ENCODE peak calls at places on chromosomes 1 and 21, in ten cellular contexts. U, B, N, Q, I, V, R, X, P and G are unnamed samples.

GRCh38 chr1:197778326-197778922 is 3.1 kb upstream of the DENND1B start:
- DNase-seq in B (no peak), R (no peak), V (no peak), N (no peak), I (no peak), P (no peak), Q (no peak), X (no peak), U (no peak), G (peak; percentile 26)

GRCh38 chr1:18972531-18972930 is 16.1 kb upstream of the IFFO2 start:
- DNase-seq in B (no peak), Q (peak; percentile 53), R (no peak), V (no peak), I (no peak), U (peak; percentile 43), X (no peak), P (no peak), N (peak; percentile 43), G (no peak)

GRCh38 chr1:176450526-176450925 is 12.4 kb upstream of the PAPPA2 start:
- DNase-seq in V (no peak), I (no peak), B (no peak), X (no peak), U (peak; percentile 73), P (no peak), R (no peak), Q (no peak), N (no peak), G (no peak)

GRCh38 chr1:116769561-116769977 is 15.3 kb downstream of the CD2 start:
- DNase-seq in X (no peak), P (no peak), Q (peak; percentile 67), R (no peak), N (no peak), U (peak; percentile 44), I (no peak), V (no peak), B (peak; percentile 32), G (peak; percentile 61)

GRCh38 chr1:89605692-89606091 is 27.2 kb upstream of the LRRC8C start:
- DNase-seq in V (no peak), I (no peak), R (no peak), B (no peak), X (no peak), U (peak; percentile 35), Q (peak; percentile 77), P (no peak), N (peak; percentile 83), G (no peak)

GRCh38 chr1:3360158-3360440 is 94.4 kb upstream of the ARHGEF16 start:
- DNase-seq in B (no peak), N (no peak), V (no peak), Q (no peak), I (no peak), R (no peak), P (no peak), X (no peak), U (no peak), G (no peak)

GRCh38 chr1:16146888-16147614 is 8.8 kb downstream of the EPHA2 start:
- DNase-seq in I (no peak), P (no peak), X (no peak), U (no peak), V (no peak), R (no peak), Q (no peak), B (no peak), N (no peak), G (no peak)

GRCh38 chr1:3330771-3331245 is 123.7 kb upstream of the ARHGEF16 start:
- DNase-seq in X (no peak), R (no peak), Q (no peak), P (peak; percentile 70), U (no peak), V (no peak), I (no peak), B (no peak), N (no peak), G (no peak)

GRCh38 chr21:41715649-41716321 is 51.1 kb downstream of the RIPK4 start:
- DNase-seq in B (no peak), Q (no peak), P (no peak), R (no peak), N (no peak), X (peak; percentile 51), V (no peak), U (peak; percentile 84), I (no peak), G (no peak)

GRCh38 chr1:18575620-18576019 is 55.0 kb upstream of the PAX7 start:
- DNase-seq in R (no peak), X (peak; percentile 97), V (no peak), U (peak; percentile 41), Q (no peak), I (no peak), P (peak; percentile 95), N (peak; percentile 39), B (no peak), G (peak; percentile 20)

GRCh38 chr1:230986976-230987375 is 8.1 kb downstream of the ARV1 start:
- DNase-seq in P (no peak), Q (peak; percentile 61), N (peak; percentile 47), U (peak; percentile 75), B (no peak), R (no peak), I (no peak), X (no peak), V (no peak), G (no peak)

GRCh38 chr1:31238986-31239613 is 587 bp downstream of the NKAIN1 start:
- DNase-seq in U (peak; percentile 19), X (peak; percentile 81), P (peak; percentile 84), B (no peak), Q (peak; percentile 5), I (peak; percentile 66), R (peak; percentile 62), N (peak; percentile 11), V (no peak), G (no peak)
- H3K4me3 ChIP-seq in U (peak overlapping the region; percentile 8), X (peak overlapping the region; percentile 78), P (peak overlapping the region; percentile 83), B (peak overlapping the region; percentile 31), Q (peak overlapping the region; percentile 12), I (no peak overlapping the region), R (peak overlapping the region; percentile 67), N (peak overlapping the region; percentile 33), V (no peak overlapping the region), G (no peak overlapping the region)

DNA sequence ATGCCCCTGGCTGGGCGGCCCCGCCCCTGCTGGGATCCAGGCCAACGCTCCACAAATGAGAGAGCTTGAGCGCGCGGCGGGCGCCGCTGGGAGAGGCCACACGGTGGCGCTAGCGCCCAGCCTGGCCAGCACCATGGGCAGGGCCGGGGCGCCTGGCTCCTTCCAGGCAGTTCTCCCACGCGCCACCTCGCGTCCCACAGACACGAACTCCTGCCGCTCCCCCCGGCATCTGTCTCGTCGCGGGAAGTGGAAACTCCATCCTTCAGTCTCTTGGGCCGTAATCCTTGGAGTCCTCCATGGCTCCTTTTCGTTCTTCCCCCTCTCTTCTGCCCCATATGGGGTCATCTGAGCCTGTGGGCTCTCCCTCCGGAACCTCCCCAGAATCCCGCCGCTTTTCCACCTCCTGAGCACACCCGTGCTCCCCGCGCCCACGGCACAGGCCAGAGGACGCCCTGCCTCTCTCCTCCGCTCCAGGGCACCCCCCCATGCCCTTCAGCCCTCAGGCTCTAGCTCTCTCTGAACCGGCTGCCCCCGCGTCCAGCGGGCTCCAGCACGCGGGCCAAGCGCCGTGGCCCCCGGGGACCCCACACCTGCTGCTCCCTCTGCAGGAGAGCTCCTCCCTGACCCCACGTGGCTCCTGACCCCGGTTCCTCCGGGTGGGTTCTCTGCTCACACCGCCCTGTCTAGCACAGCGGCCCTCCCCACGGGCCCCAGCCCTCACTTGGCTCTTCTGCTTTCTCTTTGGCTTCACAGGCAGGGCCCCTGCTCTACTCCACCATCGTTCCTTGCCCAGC is 31.9 kb upstream of the EDN2 start:
- DNase-seq in N (peak; percentile 88), B (peak; percentile 80), I (peak; percentile 95), X (peak; percentile 83), R (peak; percentile 95), Q (peak; percentile 91), P (peak; percentile 99), V (peak; percentile 86), U (peak; percentile 83), G (peak; percentile 15)
- H3K4me3 ChIP-seq in N (peak overlapping the region; percentile 45), B (peak overlapping the region; percentile 37), I (peak overlapping the region; percentile 64), X (peak overlapping the region; percentile 59), R (peak overlapping the region; percentile 70), Q (peak overlapping the region; percentile 34), P (peak overlapping the region; percentile 30), V (no peak overlapping the region), U (peak overlapping the region; percentile 33), G (no peak overlapping the region)

GRCh38 chr21:45034556-45035476 is 39.6 kb upstream of the ADARB1 start:
- DNase-seq in P (peak; percentile 40), I (no peak), Q (no peak), R (no peak), V (no peak), N (no peak), B (no peak), X (no peak), U (peak; percentile 64), G (no peak)

GRCh38 chr21:45032977-45033705 is 41.2 kb upstream of the ADARB1 start:
- DNase-seq in I (peak; percentile 91), U (no peak), V (no peak), X (no peak), P (peak; percentile 72), Q (no peak), B (no peak), N (no peak), R (peak; percentile 58), G (no peak)

GRCh38 chr21:45035477-45035848 is 38.9 kb upstream of the ADARB1 start:
- DNase-seq in V (no peak), P (no peak), X (no peak), I (no peak), Q (no peak), N (no peak), R (no peak), U (no peak), B (no peak), G (no peak)

GRCh38 chr21:45032332-45032731 is 42.0 kb upstream of the ADARB1 start:
- DNase-seq in X (no peak), I (peak; percentile 72), V (no peak), P (peak; percentile 74), B (no peak), R (no peak), Q (no peak), N (no peak), U (no peak), G (no peak)

GRCh38 chr21:45033791-45034555 is 40.4 kb upstream of the ADARB1 start:
- DNase-seq in Q (no peak), X (no peak), U (no peak), N (peak; percentile 83), V (no peak), R (peak; percentile 83), P (peak; percentile 50), I (no peak), B (no peak), G (no peak)
- H3K4me3 ChIP-seq in Q (no peak overlapping the region), X (no peak overlapping the region), U (no peak overlapping the region), N (no peak overlapping the region), V (no peak overlapping the region), R (peak overlapping the region; percentile 33), P (no peak overlapping the region), I (no peak overlapping the region), B (no peak overlapping the region), G (no peak overlapping the region)

DNA sequence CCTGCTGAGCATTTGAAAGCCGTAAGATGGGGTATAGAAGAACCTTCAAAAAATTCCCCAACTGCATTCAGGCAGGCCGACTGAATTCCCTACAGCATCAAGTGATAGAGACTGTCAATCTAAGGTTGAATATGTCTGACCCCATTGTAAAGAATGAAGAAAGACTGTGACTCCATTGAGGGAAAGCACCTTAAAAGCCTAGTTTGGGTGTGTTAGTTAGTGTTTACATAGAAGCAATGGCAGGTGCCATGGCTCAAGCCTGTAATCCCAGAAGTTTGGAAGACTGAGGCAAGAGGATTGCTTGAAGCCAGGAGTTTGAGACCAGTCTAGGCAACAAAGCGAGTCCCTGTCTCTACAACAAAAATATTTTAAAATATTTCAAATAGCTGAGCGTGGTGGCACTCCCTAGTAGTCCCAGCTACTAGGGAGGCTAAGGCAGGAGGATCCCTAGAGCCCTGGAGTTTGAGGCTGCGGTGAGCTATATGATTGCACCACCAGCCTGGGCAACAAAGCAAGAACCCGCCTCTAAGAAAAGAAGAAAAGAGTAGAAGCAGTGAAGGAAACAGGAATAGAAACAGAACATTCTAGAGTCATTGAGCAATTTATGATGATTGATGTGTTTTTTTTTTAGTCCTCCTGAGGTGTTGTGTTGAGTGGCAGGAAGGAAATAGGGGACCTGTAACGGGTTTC is 15.4 kb downstream of the POLR3GL start:
- DNase-seq in I (no peak), P (no peak), U (peak; percentile 49), B (peak; percentile 50), X (no peak), N (no peak), R (peak; percentile 78), V (peak; percentile 45), Q (no peak), G (no peak)
- H3K4me3 ChIP-seq in I (peak overlapping the region; percentile 0), P (no peak overlapping the region), U (peak overlapping the region; percentile 3), B (no peak overlapping the region), X (peak overlapping the region; percentile 8), N (no peak overlapping the region), R (peak overlapping the region; percentile 47), V (no peak overlapping the region), Q (no peak overlapping the region), G (peak overlapping the region; percentile 77)